ENCODE peak calls at places on chromosomes 12 and 14, in six cellular contexts. C, Q, D, O, X and M are unnamed samples.

GRCh38 chr14:106094654-106095189 is 568.3 kb downstream of the TMEM121 start:
- DNase-seq in C (no peak), Q (no peak), D (peak), O (no peak), X (no peak), M (no peak)

GRCh38 chr14:97524579-97525319 is 727.6 kb downstream of the VRK1 start:
- DNase-seq in C (no peak), Q (no peak), D (no peak), O (no peak), X (no peak), M (no peak)

GRCh38 chr12:132909030-132909368 is 21.6 kb upstream of the CHFR start:
- DNase-seq in C (no peak), Q (no peak), D (no peak), O (no peak), X (no peak), M (no peak)

GRCh38 chr14:22263961-22264360 is 325.1 kb downstream of the DAD1 start:
- DNase-seq in C (no peak), Q (no peak), D (no peak), O (no peak), X (no peak), M (no peak)

GRCh38 chr14:29925106-29925722 is 2.4 kb downstream of the PRKD1 start:
- DNase-seq in C (no peak), Q (no peak), D (no peak), O (no peak), X (peak), M (no peak)

GRCh38 chr12:44015333-44015941 is 179.6 kb downstream of the TMEM117 start:
- DNase-seq in C (no peak), Q (no peak), D (peak), O (peak), X (peak), M (peak)

GRCh38 chr14:36671149-36671548 is 9.5 kb downstream of the PAX9 start:
- DNase-seq in C (no peak), Q (no peak), D (no peak), O (no peak), X (no peak), M (no peak)

GRCh38 chr12:112891093-112892024 is 15.4 kb upstream of the OAS1 start:
- DNase-seq in C (no peak), Q (peak), D (no peak), O (no peak), X (no peak), M (no peak)

GRCh38 chr14:95697764-95698163 is 11.5 kb downstream of the TCL1B start:
- DNase-seq in C (no peak), Q (no peak), D (no peak), O (no peak), X (no peak), M (no peak)

GRCh38 chr14:103302966-103303365 is 31.1 kb upstream of the EIF5 start:
- DNase-seq in C (no peak), Q (no peak), D (no peak), O (no peak), X (peak), M (no peak)

GRCh38 chr14:101024686-101025085 is 121.2 kb upstream of the RTL1 start:
- DNase-seq in C (no peak), Q (peak), D (no peak), O (no peak), X (no peak), M (no peak)

GRCh38 chr12:116878567-116879508 is 2.4 kb downstream of the HRK start:
- DNase-seq in C (no peak), Q (no peak), D (no peak), O (peak), X (peak), M (no peak)

GRCh38 chr12:89732511-89732910 is 23.9 kb upstream of the ATP2B1 start:
- DNase-seq in C (no peak), Q (no peak), D (no peak), O (no peak), X (no peak), M (no peak)

GRCh38 chr12:79886917-79887519 is 47.9 kb downstream of the PPP1R12A start:
- DNase-seq in C (no peak), Q (no peak), D (peak), O (peak), X (peak), M (no peak)

GRCh38 chr12:63915105-63915830 is 70.8 kb downstream of the SRGAP1 start:
- DNase-seq in C (no peak), Q (no peak), D (peak), O (no peak), X (peak), M (no peak)

GRCh38 chr12:11755311-11755930 is 105.9 kb downstream of the ETV6 start:
- DNase-seq in C (no peak), Q (no peak), D (no peak), O (no peak), X (peak), M (no peak)

GRCh38 chr14:95507174-95507573 is 9.3 kb downstream of the SYNE3 start:
- DNase-seq in C (peak), Q (peak), D (no peak), O (peak), X (peak), M (no peak)

GRCh38 chr12:1870086-1870485 is 48.4 kb downstream of the CACNA2D4 start:
- DNase-seq in C (no peak), Q (no peak), D (no peak), O (no peak), X (no peak), M (no peak)

GRCh38 chr14:60845523-60845922 is 111.0 kb downstream of the MNAT1 start:
- DNase-seq in C (no peak), Q (no peak), D (no peak), O (peak), X (no peak), M (no peak)

GRCh38 chr12:130195776-130196175 is 33.5 kb downstream of the FZD10 start:
- DNase-seq in C (no peak), Q (no peak), D (no peak), O (no peak), X (no peak), M (no peak)

GRCh38 chr12:53798575-53798974 is 46.8 kb upstream of the CISTR start:
- DNase-seq in C (no peak), Q (no peak), D (no peak), O (no peak), X (no peak), M (no peak)

GRCh38 chr14:72503696-72504368 is 390.1 kb downstream of the DPF3 start:
- DNase-seq in C (no peak), Q (no peak), D (no peak), O (no peak), X (no peak), M (no peak)

GRCh38 chr12:59708059-59708458 is 112.2 kb downstream of the SLC16A7 start:
- DNase-seq in C (no peak), Q (no peak), D (no peak), O (no peak), X (peak), M (no peak)

GRCh38 chr12:118645219-118645618 is 268.9 kb downstream of the SUDS3 start:
- DNase-seq in C (no peak), Q (no peak), D (no peak), O (peak), X (no peak), M (no peak)

GRCh38 chr12:57755454-57756372 is 810 bp downstream of the MARCHF9 start:
- DNase-seq in C (no peak), Q (no peak), D (peak), O (no peak), X (no peak), M (no peak)

GRCh38 chr12:7705846-7706245 is 5.4 kb upstream of the DPPA3 start:
- DNase-seq in C (no peak), Q (no peak), D (no peak), O (no peak), X (no peak), M (no peak)

GRCh38 chr12:52351196-52352059 is 15.9 kb downstream of the KRT85 start:
- DNase-seq in C (no peak), Q (no peak), D (no peak), O (no peak), X (no peak), M (no peak)

GRCh38 chr14:53002576-53002975 is 51.7 kb upstream of the FERMT2 start:
- DNase-seq in C (no peak), Q (no peak), D (no peak), O (no peak), X (no peak), M (no peak)

GRCh38 chr12:32789446-32789845 is 33.7 kb upstream of the YARS2 start:
- DNase-seq in C (no peak), Q (no peak), D (no peak), O (no peak), X (no peak), M (no peak)

GRCh38 chr12:131901431-131902331 is 7.3 kb downstream of the ULK1 start:
- DNase-seq in C (no peak), Q (no peak), D (no peak), O (no peak), X (no peak), M (no peak)

GRCh38 chr12:45050331-45050750 is 558 bp downstream of the DBX2 start:
- DNase-seq in C (no peak), Q (peak), D (no peak), O (no peak), X (no peak), M (no peak)

GRCh38 chr12:257521-258321 is 4.9 kb downstream of the SLC6A13 start:
- DNase-seq in C (no peak), Q (no peak), D (no peak), O (no peak), X (no peak), M (no peak)